ENCODE peak calls at places on chromosome 18, in six cellular contexts. F, V, P, E, N and Q are unnamed samples.

GRCh38 chr18:67385455-67385854 is 131.1 kb downstream of the DSEL start:
- DNase-seq in E (no peak), V (no peak), P (no peak), N (no peak), F (no peak), Q (peak)

GRCh38 chr18:55781481-55781957 is 193.5 kb upstream of the TCF4 start:
- DNase-seq in E (peak), N (peak), P (peak), V (peak), F (peak), Q (peak)

GRCh38 chr18:59865241-59865986 is 34.4 kb upstream of the PMAIP1 start:
- DNase-seq in P (no peak), N (no peak), F (no peak), V (no peak), E (no peak), Q (no peak)

GRCh38 chr18:10805587-10806088 is 279.8 kb downstream of the NAPG start:
- DNase-seq in V (no peak), F (no peak), E (no peak), P (no peak), N (no peak), Q (no peak)

GRCh38 chr18:63787673-63788072 is 12.5 kb downstream of the SERPINB7 start:
- DNase-seq in E (no peak), N (no peak), V (no peak), F (no peak), P (no peak), Q (no peak)

GRCh38 chr18:43049021-43049420 is 66.5 kb downstream of the RIT2 start:
- DNase-seq in V (no peak), E (no peak), F (no peak), P (no peak), N (no peak), Q (no peak)

GRCh38 chr18:65751145-65752085 is 603 bp downstream of the CDH7 start:
- DNase-seq in E (peak), P (no peak), V (no peak), N (no peak), F (no peak), Q (no peak)

GRCh38 chr18:62585274-62586147 is 62.7 kb downstream of the ZCCHC2 start:
- DNase-seq in P (no peak), N (no peak), F (no peak), E (no peak), V (no peak), Q (no peak)

GRCh38 chr18:56001576-56001975 is 413.6 kb upstream of the TCF4 start:
- DNase-seq in N (no peak), V (no peak), F (no peak), P (no peak), E (no peak), Q (no peak)

GRCh38 chr18:1253825-1254224 is 349.2 kb downstream of the ADCYAP1 start:
- DNase-seq in F (no peak), E (no peak), P (no peak), V (peak), N (no peak), Q (no peak)

GRCh38 chr18:75612491-75612890 is 185.0 kb upstream of the SMIM21 start:
- DNase-seq in F (no peak), V (no peak), P (no peak), N (no peak), E (no peak), Q (no peak)

GRCh38 chr18:76458522-76459311 is 36.3 kb downstream of the ZNF516 start:
- DNase-seq in E (no peak), V (no peak), N (no peak), F (no peak), P (no peak), Q (no peak)

GRCh38 chr18:63098014-63098981 is 221.3 kb downstream of the BCL2 start:
- DNase-seq in F (no peak), V (no peak), P (no peak), N (no peak), E (no peak), Q (no peak)

GRCh38 chr18:37565985-37566478 is 434 bp upstream of the CELF4 start:
- DNase-seq in E (peak), V (no peak), P (peak), N (peak), F (peak), Q (peak)

GRCh38 chr18:3873698-3874495 is 423.9 kb downstream of the TGIF1 start:
- DNase-seq in V (no peak), N (no peak), F (no peak), P (no peak), E (no peak), Q (no peak)

GRCh38 chr18:36337679-36338419 is 40.3 kb downstream of the FHOD3 start:
- DNase-seq in N (no peak), F (no peak), P (no peak), V (peak), E (no peak), Q (no peak)

GRCh38 chr18:3998698-3999333 is 456.3 kb downstream of the DLGAP1 start:
- DNase-seq in P (peak), N (peak), V (no peak), F (no peak), E (peak), Q (peak)

GRCh38 chr18:46688853-46689525 is 32.0 kb upstream of the LOXHD1 start:
- DNase-seq in E (peak), P (no peak), F (no peak), N (no peak), V (no peak), Q (no peak)

GRCh38 chr18:22800551-22800951 is 132.6 kb upstream of the RBBP8 start:
- DNase-seq in V (no peak), F (no peak), P (no peak), N (no peak), E (no peak), Q (no peak)

GRCh38 chr18:5538541-5538940 is 5.3 kb downstream of the EPB41L3 start:
- DNase-seq in V (no peak), F (no peak), P (no peak), E (no peak), N (no peak), Q (no peak)

GRCh38 chr18:22952525-22952924 is 19.4 kb downstream of the RBBP8 start:
- DNase-seq in V (no peak), N (no peak), F (no peak), E (no peak), P (no peak), Q (no peak)

GRCh38 chr18:35713545-35713944 is 132.0 kb downstream of the GALNT1 start:
- DNase-seq in F (no peak), N (peak), E (no peak), P (no peak), V (no peak), Q (no peak)

GRCh38 chr18:46314011-46314410 is 209.8 kb downstream of the HAUS1 start:
- DNase-seq in P (no peak), E (no peak), F (no peak), V (no peak), N (no peak), Q (no peak)

GRCh38 chr18:3511980-3512379 is 62.0 kb downstream of the TGIF1 start:
- DNase-seq in E (no peak), F (no peak), P (no peak), V (no peak), N (peak), Q (no peak)

GRCh38 chr18:49168970-49169619 is 218.3 kb upstream of the SMAD7 start:
- DNase-seq in F (no peak), E (no peak), V (no peak), N (no peak), P (no peak), Q (no peak)

GRCh38 chr18:79650959-79651358 is 28.6 kb upstream of the CTDP1 start:
- DNase-seq in P (no peak), E (no peak), V (no peak), N (no peak), F (no peak), Q (no peak)

GRCh38 chr18:43916984-43917383 is 639.7 kb upstream of the SYT4 start:
- DNase-seq in F (no peak), P (no peak), V (no peak), N (no peak), E (no peak), Q (no peak)

GRCh38 chr18:72700961-72701710 is 157.0 kb upstream of the CBLN2 start:
- DNase-seq in E (peak), F (no peak), V (no peak), P (no peak), N (no peak), Q (no peak)

GRCh38 chr18:1779587-1779986 is 791.7 kb downstream of the METTL4 start:
- DNase-seq in P (no peak), V (no peak), E (no peak), F (no peak), N (no peak), Q (no peak)

GRCh38 chr18:59565957-59566356 is 131.3 kb downstream of the CCBE1 start:
- DNase-seq in P (no peak), F (no peak), V (no peak), E (no peak), N (no peak), Q (peak)

GRCh38 chr18:72541871-72542690 is 2.1 kb downstream of the CBLN2 start:
- DNase-seq in V (no peak), F (no peak), N (peak), P (no peak), E (peak), Q (no peak)

GRCh38 chr18:75408554-75409506 is 18.7 kb downstream of the SMIM21 start:
- DNase-seq in P (no peak), F (no peak), V (no peak), N (peak), E (no peak), Q (peak)

GRCh38 chr18:54906636-54907180 is 52.6 kb downstream of the CCDC68 start:
- DNase-seq in E (no peak), N (no peak), P (no peak), V (no peak), F (no peak), Q (no peak)

GRCh38 chr18:4181882-4182568 is 273.1 kb downstream of the DLGAP1 start:
- DNase-seq in P (no peak), N (no peak), E (peak), V (no peak), F (no peak), Q (no peak)

GRCh38 chr18:26909599-26910290 is 44.2 kb upstream of the AQP4 start:
- DNase-seq in F (peak), P (no peak), N (no peak), E (no peak), V (no peak), Q (no peak)

GRCh38 chr18:6752200-6752873 is 22.8 kb downstream of the ARHGAP28 start:
- DNase-seq in N (no peak), V (no peak), E (peak), P (no peak), F (no peak), Q (peak)

GRCh38 chr18:79488311-79489047 is 92.7 kb downstream of the NFATC1 start:
- DNase-seq in P (no peak), N (no peak), F (no peak), V (no peak), E (no peak), Q (no peak)